ENCODE peak calls at places on chromosomes 1 and 21, in six cellular contexts. P is stimulated activated CD4-positive, alpha-beta T cell treated with anti-CD3 and anti-CD28 coated beads, Interleukin-2, amount 100 ng/mL, for 48 hours; W is D341Med; D is GM10248; A is NCI-H187 treated with DMSO at 0.1 percent for 48 hours; M is RPMI7951. H is an unnamed sample.

GRCh38 chr1:235714205-235714897 is 64.8 kb upstream of the GNG4 start:
- DNase-seq in W (no peak), M (no peak), D (no peak), P (no peak), A (no peak), H (no peak)

GRCh38 chr1:206135248-206135647 is 18.1 kb upstream of the AVPR1B start:
- DNase-seq in D (no peak), A (no peak), W (no peak), P (no peak), M (no peak), H (no peak)

GRCh38 chr1:183246436-183246835 is 60.4 kb downstream of the LAMC2 start:
- DNase-seq in M (no peak), A (no peak), W (no peak), D (no peak), P (no peak), H (no peak)

GRCh38 chr1:234069760-234070159 is 165.3 kb downstream of the SLC35F3 start:
- DNase-seq in D (no peak), W (no peak), M (peak; percentile 60), P (no peak), A (no peak), H (no peak)

GRCh38 chr1:209727785-209728184 is 23.1 kb downstream of the HSD11B1 start:
- DNase-seq in P (no peak), A (no peak), W (no peak), M (no peak), D (no peak), H (no peak)

GRCh38 chr1:226447932-226448670 is 40.2 kb upstream of the PARP1 start:
- DNase-seq in M (no peak), W (no peak), A (no peak), P (no peak), D (no peak), H (no peak)

GRCh38 chr1:5971471-5972197 is 20.6 kb downstream of the NPHP4 start:
- DNase-seq in P (no peak), D (no peak), M (no peak), A (no peak), W (no peak), H (no peak)

GRCh38 chr1:36166938-36167910 is 11.3 kb downstream of the MAP7D1 start:
- DNase-seq in D (no peak), W (no peak), M (peak; percentile 85), P (no peak), A (no peak), H (no peak)

GRCh38 chr1:2800664-2801045 is 838 bp downstream of the TTC34 start:
- DNase-seq in D (no peak), A (no peak), P (no peak), M (no peak), W (no peak), H (no peak)

GRCh38 chr1:198157847-198158765 is 1.3 kb downstream of the NEK7 start:
- DNase-seq in W (no peak), D (peak; percentile 12), A (no peak), M (peak; percentile 33), P (no peak), H (peak; percentile 15)

GRCh38 chr1:197798492-197798891 is 23.2 kb upstream of the DENND1B start:
- DNase-seq in P (no peak), M (no peak), D (no peak), W (no peak), A (no peak), H (no peak)

GRCh38 chr1:203219934-203220333 is 9.5 kb downstream of the CHIT1 start:
- DNase-seq in D (no peak), A (no peak), W (no peak), P (no peak), M (no peak), H (no peak)

GRCh38 chr1:93584238-93585003 is 97.2 kb downstream of the BCAR3 start:
- DNase-seq in D (no peak), M (no peak), W (no peak), P (no peak), A (no peak), H (no peak)

GRCh38 chr1:2041305-2041704 is 8.9 kb upstream of the PRKCZ start:
- DNase-seq in A (no peak), P (no peak), M (no peak), W (no peak), D (no peak), H (no peak)

GRCh38 chr1:55131801-55132200 is 83.4 kb downstream of the USP24 start:
- DNase-seq in A (no peak), D (no peak), P (no peak), W (no peak), M (peak; percentile 60), H (no peak)

GRCh38 chr1:21168444-21168843 is 8.3 kb downstream of the EIF4G3 start:
- DNase-seq in W (no peak), A (no peak), M (no peak), D (no peak), P (no peak), H (no peak)

GRCh38 chr1:25870614-25871013 is 4.9 kb downstream of the PAQR7 start:
- DNase-seq in P (no peak), M (no peak), A (no peak), W (no peak), D (no peak), H (no peak)

GRCh38 chr1:59674605-59675004 is 140.1 kb upstream of the HOOK1 start:
- DNase-seq in P (no peak), M (peak; percentile 25), A (no peak), D (no peak), W (no peak), H (no peak)

GRCh38 chr1:2803931-2804627 is 2.6 kb upstream of the TTC34 start:
- DNase-seq in M (no peak), P (no peak), W (no peak), D (no peak), A (no peak), H (no peak)

GRCh38 chr1:107862064-107862463 is 102.9 kb downstream of the VAV3 start:
- DNase-seq in A (no peak), W (no peak), M (no peak), P (no peak), D (no peak), H (no peak)

GRCh38 chr1:2320001-2320400 is 71.4 kb downstream of the MORN1 start:
- DNase-seq in A (no peak), W (no peak), M (no peak), D (no peak), P (no peak), H (no peak)

GRCh38 chr1:226674892-226675719 is 64.0 kb downstream of the ITPKB start:
- DNase-seq in A (no peak), M (no peak), P (no peak), D (peak; percentile 82), W (no peak), H (no peak)

GRCh38 chr1:32742132-32742947 is 39.8 kb upstream of the SYNC start:
- DNase-seq in P (no peak), M (no peak), W (no peak), D (no peak), A (no peak), H (no peak)

GRCh38 chr1:52944566-52944965 is 17.5 kb downstream of the SCP2 start:
- DNase-seq in W (no peak), P (no peak), M (no peak), A (no peak), D (no peak), H (no peak)

GRCh38 chr1:68955424-68955823 is 458.5 kb upstream of the DEPDC1 start:
- DNase-seq in M (no peak), A (no peak), W (peak; percentile 23), P (no peak), D (no peak), H (no peak)

GRCh38 chr1:77926561-77927357 is 38.3 kb downstream of the NEXN start:
- DNase-seq in P (no peak), M (peak; percentile 13), A (no peak), D (peak; percentile 27), W (no peak), H (no peak)

GRCh38 chr1:247482747-247483146 is 24.8 kb upstream of the OR2B11 start:
- DNase-seq in W (no peak), D (no peak), P (no peak), A (no peak), M (peak; percentile 30), H (no peak)

GRCh38 chr1:61083014-61083798 is 845 bp downstream of the NFIA start:
- DNase-seq in A (no peak), M (peak; percentile 24), W (peak; percentile 68), D (no peak), P (no peak), H (peak; percentile 23)

GRCh38 chr1:222071313-222071886 is 329.5 kb upstream of the DUSP10 start:
- DNase-seq in M (peak; percentile 60), P (no peak), W (no peak), A (no peak), D (no peak), H (no peak)

GRCh38 chr21:16250282-16250681 is 520.5 kb downstream of the USP25 start:
- DNase-seq in P (no peak), A (no peak), M (no peak), W (peak; percentile 10), D (no peak), H (no peak)

GRCh38 chr1:155801149-155801548 is 55.9 kb downstream of the GON4L start:
- DNase-seq in A (no peak), M (peak; percentile 1), W (no peak), P (no peak), D (no peak), H (no peak)

GRCh38 chr1:89865498-89866385 is 44.9 kb downstream of the LRRC8D start:
- DNase-seq in M (peak; percentile 68), W (no peak), A (no peak), D (no peak), P (no peak), H (no peak)

GRCh38 chr1:239717097-239718051 is 331.0 kb downstream of the CHRM3 start:
- DNase-seq in M (no peak), D (no peak), A (no peak), W (no peak), P (no peak), H (no peak)

GRCh38 chr1:209884665-209885117 is 53.3 kb upstream of the SYT14 start:
- DNase-seq in W (no peak), A (no peak), M (peak; percentile 96), P (peak; percentile 38), D (peak; percentile 32), H (peak; percentile 69)

GRCh38 chr1:247415423-247416361 is at the start of gene NLRP3:
- DNase-seq in W (no peak), A (no peak), P (no peak), M (peak; percentile 75), D (no peak), H (no peak)